ENCODE peak calls at places on chromosomes 12 and 14, in four cellular contexts. H, T, I and E are unnamed samples.
A peak's percentile ranks its signal among the peaks of the same experiment; 100 is the strongest.

GRCh38 chr12:75446857-75447256 is 33.7 kb upstream of the GLIPR1 start:
- DNase-seq in H (peak; percentile 13), T (no peak), I (no peak), E (no peak)

GRCh38 chr12:6312529-6313325 is 2.2 kb downstream of the PLEKHG6 start:
- DNase-seq in H (no peak), T (no peak), I (no peak), E (no peak)

GRCh38 chr14:38125484-38125912 is 82.2 kb upstream of the SSTR1 start:
- DNase-seq in H (no peak), T (no peak), I (no peak), E (peak; percentile 73)

GRCh38 chr14:51014086-51014485 is 69.8 kb upstream of the PYGL start:
- DNase-seq in H (no peak), T (no peak), I (no peak), E (no peak)

GRCh38 chr12:24948816-24949722 is at the start of gene BCAT1:
- DNase-seq in H (peak; percentile 77), T (peak; percentile 61), I (peak; percentile 55), E (peak; percentile 90)

GRCh38 chr14:68921049-68921448 is 58.1 kb downstream of the ACTN1 start:
- DNase-seq in H (no peak), T (no peak), I (no peak), E (no peak)

GRCh38 chr12:89058393-89058792 is 293.9 kb downstream of the DUSP6 start:
- DNase-seq in H (no peak), T (peak; percentile 6), I (no peak), E (no peak)

GRCh38 chr12:75635606-75636444 is 124.4 kb upstream of the KRR1 start:
- DNase-seq in H (peak; percentile 80), T (peak; percentile 97), I (no peak), E (no peak)

GRCh38 chr12:75935544-75936242 is 95.9 kb downstream of the PHLDA1 start:
- DNase-seq in H (peak; percentile 35), T (peak; percentile 44), I (no peak), E (no peak)

GRCh38 chr14:104086661-104087461 is 1.4 kb downstream of the ASPG start:
- DNase-seq in H (no peak), T (no peak), I (peak; percentile 8), E (no peak)

GRCh38 chr14:45716506-45716905 is 463.5 kb upstream of the MIS18BP1 start:
- DNase-seq in H (peak; percentile 41), T (peak; percentile 3), I (no peak), E (no peak)

GRCh38 chr12:90280564-90281058 is 572.0 kb upstream of the ATP2B1 start:
- DNase-seq in H (no peak), T (no peak), I (no peak), E (no peak)

GRCh38 chr14:34060747-34061050 is 109.8 kb upstream of the EGLN3 start:
- DNase-seq in H (no peak), T (no peak), I (no peak), E (no peak)

GRCh38 chr12:79058342-79058741 is 193.8 kb downstream of the SYT1 start:
- DNase-seq in H (peak; percentile 68), T (peak; percentile 13), I (no peak), E (no peak)

GRCh38 chr12:90999946-91000345 is 4.8 kb downstream of the EPYC start:
- DNase-seq in H (no peak), T (no peak), I (no peak), E (no peak)

GRCh38 chr14:83909507-83909906 is 1620.4 kb upstream of the FLRT2 start:
- DNase-seq in H (no peak), T (no peak), I (no peak), E (no peak)

GRCh38 chr12:607541-608001 is 55.7 kb downstream of the NINJ2 start:
- DNase-seq in H (no peak), T (no peak), I (peak; percentile 88), E (no peak)

GRCh38 chr14:38409081-38409705 is 153.3 kb upstream of the CLEC14A start:
- DNase-seq in H (no peak), T (no peak), I (no peak), E (no peak)

GRCh38 chr14:95850429-95850828 is 26.2 kb upstream of the TUNAR start:
- DNase-seq in H (no peak), T (no peak), I (no peak), E (no peak)

GRCh38 chr12:62297321-62297720 is 37.1 kb downstream of the USP15 start:
- DNase-seq in H (no peak), T (no peak), I (no peak), E (no peak)

GRCh38 chr14:78075610-78076277 is 94.4 kb upstream of the NRXN3 start:
- DNase-seq in H (no peak), T (peak; percentile 3), I (peak; percentile 41), E (no peak)

GRCh38 chr12:119180380-119181040 is 1.8 kb downstream of the HSPB8 start:
- DNase-seq in H (peak; percentile 31), T (no peak), I (no peak), E (peak; percentile 76)
- TF ChIP-seq POLR2A in H (no peak), T (no peak), I (no peak), E (no peak)

GRCh38 chr12:103538397-103538796 is 42.6 kb upstream of the C12orf42 start:
- DNase-seq in H (no peak), T (no peak), I (no peak), E (no peak)
- H3K27ac ChIP-seq in H (no peak overlapping the region), T (no peak overlapping the region), I (no peak overlapping the region), E (no peak overlapping the region)

GRCh38 chr12:55416961-55417360 is 9.1 kb upstream of the OR6C76 start:
- DNase-seq in H (no peak), T (no peak), I (no peak), E (no peak)
- TF ChIP-seq POLR2A in H (no peak), T (no peak), I (no peak), E (no peak)

GRCh38 chr14:39680777-39681176 is 248.5 kb upstream of the FBXO33 start:
- DNase-seq in H (no peak), T (no peak), I (no peak), E (no peak)
- H3K27ac ChIP-seq in H (no peak overlapping the region), T (no peak overlapping the region), I (no peak overlapping the region), E (no peak overlapping the region)

DNA sequence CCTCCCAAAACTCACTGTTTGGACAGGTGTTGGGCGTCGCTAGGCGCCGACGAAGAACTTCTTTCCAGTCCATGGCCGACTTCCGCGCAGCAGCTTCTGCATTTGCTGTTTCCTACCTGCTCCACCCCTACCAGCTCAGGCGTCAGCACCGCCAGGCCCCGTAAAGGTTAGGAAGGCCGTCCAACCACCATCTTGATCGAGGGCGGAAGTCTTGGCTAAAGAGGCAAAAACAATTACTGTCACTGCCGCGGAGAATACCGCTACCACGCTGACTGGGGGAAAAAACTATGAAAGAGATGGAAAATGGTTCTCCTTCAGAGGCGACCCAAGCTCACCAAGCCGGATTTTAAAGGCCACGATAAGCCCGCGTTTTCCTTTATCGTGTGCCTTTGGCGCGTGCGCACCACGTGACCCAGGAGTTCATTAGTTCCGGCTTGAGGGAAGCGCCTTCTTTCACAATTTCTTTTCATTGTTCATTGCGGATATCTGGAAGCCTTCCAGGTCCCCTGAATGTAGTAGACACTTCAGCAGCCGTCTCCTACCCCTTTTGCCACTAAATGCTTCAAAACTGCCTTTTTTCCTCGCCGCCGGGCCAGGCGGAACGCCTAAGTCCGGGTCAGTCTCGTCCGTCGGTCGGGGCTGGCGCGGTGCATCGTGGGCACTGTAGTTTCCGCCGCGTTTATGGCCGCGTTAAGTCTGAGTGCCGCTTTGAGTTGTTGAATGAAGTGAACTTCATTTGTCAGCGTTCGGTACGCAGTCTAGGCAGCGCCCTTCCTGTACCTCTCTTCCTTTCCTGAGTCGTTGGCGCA is at the start of the genes PPP2R3C and PRORP:
- DNase-seq in H (peak; percentile 99), T (peak; percentile 98), I (peak; percentile 92), E (peak; percentile 98)
- TF ChIP-seq POLR2A in H (peak; percentile 26), T (peak; percentile 90), I (peak; percentile 60), E (no peak)